ENCODE peak calls at places on chromosomes 5 and 9, in eight cellular contexts. One of them, this sample, is unnamed.
A peak's percentile ranks its signal among the peaks of the same experiment; 100 is the strongest.

GRCh38 chr5:112823656-112824055 is 37.4 kb upstream of the SRP19 start:
- DNase-seq in amygdala: no peak
- DNase-seq in putamen: no peak
- DNase-seq in activated naive CD4-positive, alpha-beta T cell: no peak
- DNase-seq in hepatic stellate cell: no peak
- DNase-seq in transverse colon: no peak
- DNase-seq in naive thymus-derived CD8-positive, alpha-beta T cell: no peak
- DNase-seq in stimulated activated CD8-positive, alpha-beta memory T cell treated with anti-CD3 and anti-CD28 coated beads, Interleukin-15, amount 100 ng/mL, for 4 hours: no peak
- DNase-seq in this sample: no peak

GRCh38 chr5:103010120-103010666 is 109.7 kb downstream of the GIN1 start:
- DNase-seq in putamen: no peak
- DNase-seq in transverse colon: no peak
- DNase-seq in stimulated activated CD8-positive, alpha-beta memory T cell treated with anti-CD3 and anti-CD28 coated beads, Interleukin-15, amount 100 ng/mL, for 4 hours: no peak
- DNase-seq in amygdala: no peak
- DNase-seq in naive thymus-derived CD8-positive, alpha-beta T cell: no peak
- DNase-seq in activated naive CD4-positive, alpha-beta T cell: no peak
- DNase-seq in hepatic stellate cell: no peak
- DNase-seq in this sample: peak; percentile 41

GRCh38 chr5:38208782-38209378 is 49.5 kb upstream of the EGFLAM start:
- DNase-seq in amygdala: no peak
- DNase-seq in hepatic stellate cell: no peak
- DNase-seq in stimulated activated CD8-positive, alpha-beta memory T cell treated with anti-CD3 and anti-CD28 coated beads, Interleukin-15, amount 100 ng/mL, for 4 hours: no peak
- DNase-seq in activated naive CD4-positive, alpha-beta T cell: no peak
- DNase-seq in putamen: peak; percentile 34
- DNase-seq in transverse colon: no peak
- DNase-seq in naive thymus-derived CD8-positive, alpha-beta T cell: no peak
- DNase-seq in this sample: peak; percentile 65

GRCh38 chr5:93452255-93452654 is 128.8 kb downstream of the NR2F1-AS1 start:
- DNase-seq in hepatic stellate cell: no peak
- DNase-seq in putamen: no peak
- DNase-seq in naive thymus-derived CD8-positive, alpha-beta T cell: no peak
- DNase-seq in activated naive CD4-positive, alpha-beta T cell: no peak
- DNase-seq in amygdala: no peak
- DNase-seq in transverse colon: no peak
- DNase-seq in stimulated activated CD8-positive, alpha-beta memory T cell treated with anti-CD3 and anti-CD28 coated beads, Interleukin-15, amount 100 ng/mL, for 4 hours: no peak
- DNase-seq in this sample: no peak

GRCh38 chr9:36818965-36819870 is 214.8 kb downstream of the PAX5 start:
- DNase-seq in putamen: no peak
- DNase-seq in activated naive CD4-positive, alpha-beta T cell: no peak
- DNase-seq in stimulated activated CD8-positive, alpha-beta memory T cell treated with anti-CD3 and anti-CD28 coated beads, Interleukin-15, amount 100 ng/mL, for 4 hours: no peak
- DNase-seq in hepatic stellate cell: no peak
- DNase-seq in transverse colon: no peak
- DNase-seq in naive thymus-derived CD8-positive, alpha-beta T cell: no peak
- DNase-seq in amygdala: no peak
- DNase-seq in this sample: peak; percentile 35

GRCh38 chr5:154962494-154962893 is 21.6 kb downstream of the MRPL22 start:
- DNase-seq in amygdala: no peak
- DNase-seq in putamen: no peak
- DNase-seq in hepatic stellate cell: peak; percentile 21
- DNase-seq in activated naive CD4-positive, alpha-beta T cell: no peak
- DNase-seq in naive thymus-derived CD8-positive, alpha-beta T cell: no peak
- DNase-seq in transverse colon: no peak
- DNase-seq in stimulated activated CD8-positive, alpha-beta memory T cell treated with anti-CD3 and anti-CD28 coated beads, Interleukin-15, amount 100 ng/mL, for 4 hours: no peak
- DNase-seq in this sample: no peak

GRCh38 chr5:34957857-34958690 is 28.7 kb downstream of the DNAJC21 start:
- DNase-seq in putamen: no peak
- DNase-seq in stimulated activated CD8-positive, alpha-beta memory T cell treated with anti-CD3 and anti-CD28 coated beads, Interleukin-15, amount 100 ng/mL, for 4 hours: no peak
- DNase-seq in naive thymus-derived CD8-positive, alpha-beta T cell: peak; percentile 7
- DNase-seq in transverse colon: no peak
- DNase-seq in hepatic stellate cell: peak; percentile 51
- DNase-seq in activated naive CD4-positive, alpha-beta T cell: no peak
- DNase-seq in amygdala: no peak
- DNase-seq in this sample: peak; percentile 27

GRCh38 chr5:16736158-16736994 is 119.6 kb upstream of the RETREG1 start:
- DNase-seq in amygdala: no peak
- DNase-seq in putamen: no peak
- DNase-seq in activated naive CD4-positive, alpha-beta T cell: no peak
- DNase-seq in transverse colon: peak; percentile 68
- DNase-seq in naive thymus-derived CD8-positive, alpha-beta T cell: no peak
- DNase-seq in stimulated activated CD8-positive, alpha-beta memory T cell treated with anti-CD3 and anti-CD28 coated beads, Interleukin-15, amount 100 ng/mL, for 4 hours: no peak
- DNase-seq in hepatic stellate cell: peak; percentile 42
- DNase-seq in this sample: peak; percentile 74

GRCh38 chr9:30140415-30140814 is 2244.0 kb upstream of the ACO1 start:
- DNase-seq in transverse colon: no peak
- DNase-seq in activated naive CD4-positive, alpha-beta T cell: no peak
- DNase-seq in hepatic stellate cell: no peak
- DNase-seq in naive thymus-derived CD8-positive, alpha-beta T cell: no peak
- DNase-seq in putamen: no peak
- DNase-seq in amygdala: no peak
- DNase-seq in stimulated activated CD8-positive, alpha-beta memory T cell treated with anti-CD3 and anti-CD28 coated beads, Interleukin-15, amount 100 ng/mL, for 4 hours: no peak
- DNase-seq in this sample: no peak

GRCh38 chr5:127875235-127876021 is 172.2 kb downstream of the CCDC192 start:
- DNase-seq in naive thymus-derived CD8-positive, alpha-beta T cell: peak; percentile 5
- DNase-seq in hepatic stellate cell: peak; percentile 21
- DNase-seq in stimulated activated CD8-positive, alpha-beta memory T cell treated with anti-CD3 and anti-CD28 coated beads, Interleukin-15, amount 100 ng/mL, for 4 hours: no peak
- DNase-seq in putamen: peak; percentile 74
- DNase-seq in transverse colon: peak; percentile 57
- DNase-seq in amygdala: peak; percentile 21
- DNase-seq in activated naive CD4-positive, alpha-beta T cell: no peak
- DNase-seq in this sample: peak; percentile 81

GRCh38 chr5:156367602-156368001 is 40.6 kb downstream of the SGCD start:
- DNase-seq in stimulated activated CD8-positive, alpha-beta memory T cell treated with anti-CD3 and anti-CD28 coated beads, Interleukin-15, amount 100 ng/mL, for 4 hours: no peak
- DNase-seq in activated naive CD4-positive, alpha-beta T cell: no peak
- DNase-seq in hepatic stellate cell: no peak
- DNase-seq in transverse colon: no peak
- DNase-seq in naive thymus-derived CD8-positive, alpha-beta T cell: no peak
- DNase-seq in putamen: no peak
- DNase-seq in amygdala: no peak
- DNase-seq in this sample: no peak

GRCh38 chr9:83583151-83584014 is 39.6 kb upstream of the IDNK start:
- DNase-seq in activated naive CD4-positive, alpha-beta T cell: no peak
- DNase-seq in hepatic stellate cell: peak; percentile 36
- DNase-seq in amygdala: no peak
- DNase-seq in stimulated activated CD8-positive, alpha-beta memory T cell treated with anti-CD3 and anti-CD28 coated beads, Interleukin-15, amount 100 ng/mL, for 4 hours: no peak
- DNase-seq in transverse colon: peak; percentile 27
- DNase-seq in naive thymus-derived CD8-positive, alpha-beta T cell: peak; percentile 24
- DNase-seq in putamen: no peak
- DNase-seq in this sample: peak; percentile 41

GRCh38 chr9:111959960-111960359 is 63.3 kb downstream of the UGCG start:
- DNase-seq in amygdala: no peak
- DNase-seq in naive thymus-derived CD8-positive, alpha-beta T cell: no peak
- DNase-seq in putamen: no peak
- DNase-seq in stimulated activated CD8-positive, alpha-beta memory T cell treated with anti-CD3 and anti-CD28 coated beads, Interleukin-15, amount 100 ng/mL, for 4 hours: no peak
- DNase-seq in transverse colon: no peak
- DNase-seq in hepatic stellate cell: no peak
- DNase-seq in activated naive CD4-positive, alpha-beta T cell: no peak
- DNase-seq in this sample: no peak

GRCh38 chr9:131810351-131811170 is 70.7 kb upstream of the RAPGEF1 start:
- DNase-seq in putamen: no peak
- DNase-seq in hepatic stellate cell: no peak
- DNase-seq in activated naive CD4-positive, alpha-beta T cell: no peak
- DNase-seq in naive thymus-derived CD8-positive, alpha-beta T cell: no peak
- DNase-seq in stimulated activated CD8-positive, alpha-beta memory T cell treated with anti-CD3 and anti-CD28 coated beads, Interleukin-15, amount 100 ng/mL, for 4 hours: no peak
- DNase-seq in transverse colon: no peak
- DNase-seq in amygdala: no peak
- DNase-seq in this sample: no peak

GRCh38 chr5:129096382-129096991 is 1.9 kb downstream of the ISOC1 start:
- DNase-seq in amygdala: no peak
- DNase-seq in hepatic stellate cell: no peak
- DNase-seq in transverse colon: no peak
- DNase-seq in putamen: no peak
- DNase-seq in naive thymus-derived CD8-positive, alpha-beta T cell: peak; percentile 7
- DNase-seq in activated naive CD4-positive, alpha-beta T cell: no peak
- DNase-seq in stimulated activated CD8-positive, alpha-beta memory T cell treated with anti-CD3 and anti-CD28 coated beads, Interleukin-15, amount 100 ng/mL, for 4 hours: no peak
- DNase-seq in this sample: no peak

GRCh38 chr5:137747848-137748247 is 6.3 kb downstream of the HNRNPA0 start:
- DNase-seq in hepatic stellate cell: no peak
- DNase-seq in stimulated activated CD8-positive, alpha-beta memory T cell treated with anti-CD3 and anti-CD28 coated beads, Interleukin-15, amount 100 ng/mL, for 4 hours: no peak
- DNase-seq in naive thymus-derived CD8-positive, alpha-beta T cell: no peak
- DNase-seq in putamen: no peak
- DNase-seq in amygdala: no peak
- DNase-seq in transverse colon: no peak
- DNase-seq in activated naive CD4-positive, alpha-beta T cell: no peak
- DNase-seq in this sample: no peak

GRCh38 chr5:167451091-167451490 is 840.4 kb upstream of the WWC1 start:
- DNase-seq in stimulated activated CD8-positive, alpha-beta memory T cell treated with anti-CD3 and anti-CD28 coated beads, Interleukin-15, amount 100 ng/mL, for 4 hours: no peak
- DNase-seq in putamen: no peak
- DNase-seq in transverse colon: no peak
- DNase-seq in hepatic stellate cell: no peak
- DNase-seq in amygdala: no peak
- DNase-seq in activated naive CD4-positive, alpha-beta T cell: no peak
- DNase-seq in naive thymus-derived CD8-positive, alpha-beta T cell: no peak
- DNase-seq in this sample: no peak

GRCh38 chr5:177431317-177432142 is 5.1 kb downstream of the GRK6 start:
- DNase-seq in transverse colon: peak; percentile 82
- DNase-seq in stimulated activated CD8-positive, alpha-beta memory T cell treated with anti-CD3 and anti-CD28 coated beads, Interleukin-15, amount 100 ng/mL, for 4 hours: no peak
- DNase-seq in amygdala: no peak
- DNase-seq in naive thymus-derived CD8-positive, alpha-beta T cell: peak; percentile 76
- DNase-seq in activated naive CD4-positive, alpha-beta T cell: no peak
- DNase-seq in putamen: no peak
- DNase-seq in hepatic stellate cell: no peak
- DNase-seq in this sample: no peak

GRCh38 chr9:110555971-110556370 is 23.6 kb downstream of the SVEP1 start:
- DNase-seq in transverse colon: peak; percentile 24
- DNase-seq in naive thymus-derived CD8-positive, alpha-beta T cell: no peak
- DNase-seq in amygdala: no peak
- DNase-seq in putamen: no peak
- DNase-seq in hepatic stellate cell: peak; percentile 54
- DNase-seq in activated naive CD4-positive, alpha-beta T cell: no peak
- DNase-seq in stimulated activated CD8-positive, alpha-beta memory T cell treated with anti-CD3 and anti-CD28 coated beads, Interleukin-15, amount 100 ng/mL, for 4 hours: no peak
- DNase-seq in this sample: no peak

GRCh38 chr5:179568731-179569130 is 18.4 kb downstream of the RUFY1 start:
- DNase-seq in amygdala: no peak
- DNase-seq in transverse colon: no peak
- DNase-seq in naive thymus-derived CD8-positive, alpha-beta T cell: no peak
- DNase-seq in putamen: no peak
- DNase-seq in hepatic stellate cell: no peak
- DNase-seq in activated naive CD4-positive, alpha-beta T cell: no peak
- DNase-seq in stimulated activated CD8-positive, alpha-beta memory T cell treated with anti-CD3 and anti-CD28 coated beads, Interleukin-15, amount 100 ng/mL, for 4 hours: no peak
- DNase-seq in this sample: no peak

GRCh38 chr9:31776471-31776870 is 608.0 kb upstream of the ACO1 start:
- DNase-seq in stimulated activated CD8-positive, alpha-beta memory T cell treated with anti-CD3 and anti-CD28 coated beads, Interleukin-15, amount 100 ng/mL, for 4 hours: no peak
- DNase-seq in amygdala: no peak
- DNase-seq in transverse colon: no peak
- DNase-seq in putamen: no peak
- DNase-seq in hepatic stellate cell: no peak
- DNase-seq in naive thymus-derived CD8-positive, alpha-beta T cell: no peak
- DNase-seq in activated naive CD4-positive, alpha-beta T cell: no peak
- DNase-seq in this sample: no peak

GRCh38 chr5:57468481-57469165 is 14.0 kb downstream of the ACTBL2 start:
- DNase-seq in hepatic stellate cell: peak; percentile 14
- DNase-seq in transverse colon: no peak
- DNase-seq in amygdala: no peak
- DNase-seq in naive thymus-derived CD8-positive, alpha-beta T cell: no peak
- DNase-seq in activated naive CD4-positive, alpha-beta T cell: no peak
- DNase-seq in putamen: no peak
- DNase-seq in stimulated activated CD8-positive, alpha-beta memory T cell treated with anti-CD3 and anti-CD28 coated beads, Interleukin-15, amount 100 ng/mL, for 4 hours: no peak
- DNase-seq in this sample: no peak

GRCh38 chr5:67222243-67223033 is 25.8 kb upstream of the CD180 start:
- DNase-seq in putamen: no peak
- DNase-seq in naive thymus-derived CD8-positive, alpha-beta T cell: no peak
- DNase-seq in activated naive CD4-positive, alpha-beta T cell: no peak
- DNase-seq in hepatic stellate cell: no peak
- DNase-seq in stimulated activated CD8-positive, alpha-beta memory T cell treated with anti-CD3 and anti-CD28 coated beads, Interleukin-15, amount 100 ng/mL, for 4 hours: no peak
- DNase-seq in amygdala: no peak
- DNase-seq in transverse colon: no peak
- DNase-seq in this sample: no peak

GRCh38 chr9:95460627-95461164 is 56.1 kb downstream of the PTCH1 start:
- DNase-seq in putamen: no peak
- DNase-seq in transverse colon: no peak
- DNase-seq in naive thymus-derived CD8-positive, alpha-beta T cell: no peak
- DNase-seq in hepatic stellate cell: no peak
- DNase-seq in stimulated activated CD8-positive, alpha-beta memory T cell treated with anti-CD3 and anti-CD28 coated beads, Interleukin-15, amount 100 ng/mL, for 4 hours: no peak
- DNase-seq in amygdala: no peak
- DNase-seq in activated naive CD4-positive, alpha-beta T cell: no peak
- DNase-seq in this sample: no peak

GRCh38 chr5:174531782-174532191 is 192.6 kb upstream of the MSX2 start:
- DNase-seq in transverse colon: no peak
- DNase-seq in naive thymus-derived CD8-positive, alpha-beta T cell: no peak
- DNase-seq in hepatic stellate cell: no peak
- DNase-seq in stimulated activated CD8-positive, alpha-beta memory T cell treated with anti-CD3 and anti-CD28 coated beads, Interleukin-15, amount 100 ng/mL, for 4 hours: no peak
- DNase-seq in amygdala: no peak
- DNase-seq in putamen: no peak
- DNase-seq in activated naive CD4-positive, alpha-beta T cell: no peak
- DNase-seq in this sample: no peak

GRCh38 chr5:171549259-171549658 is 129.8 kb downstream of the FGF18 start:
- DNase-seq in hepatic stellate cell: no peak
- DNase-seq in activated naive CD4-positive, alpha-beta T cell: no peak
- DNase-seq in putamen: no peak
- DNase-seq in transverse colon: peak; percentile 24
- DNase-seq in amygdala: no peak
- DNase-seq in stimulated activated CD8-positive, alpha-beta memory T cell treated with anti-CD3 and anti-CD28 coated beads, Interleukin-15, amount 100 ng/mL, for 4 hours: no peak
- DNase-seq in naive thymus-derived CD8-positive, alpha-beta T cell: no peak
- DNase-seq in this sample: no peak